ENCODE peak calls at places on chromosomes 4 and X, in five cellular contexts. P, M, Z, U and F are unnamed samples.

GRCh38 chrX:17597836-17598434 is 139.4 kb upstream of the SCML1 start:
- DNase-seq in P (no peak), M (no peak), Z (peak), U (peak), F (no peak)

GRCh38 chr4:121764702-121765367 is at the start of gene SMIM43:
- DNase-seq in P (no peak), M (no peak), Z (no peak), U (no peak), F (no peak)

GRCh38 chr4:81493895-81494490 is 22.3 kb upstream of the RASGEF1B start:
- DNase-seq in P (no peak), M (no peak), Z (no peak), U (no peak), F (no peak)

GRCh38 chrX:41127476-41128192 is 42.4 kb downstream of the USP9X start:
- DNase-seq in P (no peak), M (no peak), Z (no peak), U (no peak), F (no peak)

GRCh38 chrX:115372026-115372610 is 82.6 kb downstream of the LUZP4 start:
- DNase-seq in P (peak), M (no peak), Z (peak), U (no peak), F (peak)

GRCh38 chr4:41006141-41006540 is 208.2 kb downstream of the APBB2 start:
- DNase-seq in P (no peak), M (no peak), Z (peak), U (no peak), F (peak)

GRCh38 chr4:121370729-121371325 is 10.0 kb downstream of the QRFPR start:
- DNase-seq in P (peak), M (no peak), Z (peak), U (no peak), F (peak)

GRCh38 chr4:89109841-89110540 is 1.3 kb upstream of the TIGD2 start:
- DNase-seq in P (no peak), M (no peak), Z (no peak), U (no peak), F (no peak)